ENCODE peak calls at places on chromosomes 5 and 9, in six cellular contexts. Y is T-helper 1 cell; A is A673; N is activated CD4-positive, alpha-beta T cell treated with anti-CD3 and anti-CD28 coated beads for 24 hours; P is AG04449; Q is astrocyte. E is an unnamed sample.
A peak's percentile ranks its signal among the peaks of the same experiment; 100 is the strongest.

GRCh38 chr5:176190886-176191755 is 47.1 kb upstream of the SIMC1 start:
- DNase-seq in Q (no peak), A (no peak), P (no peak), N (no peak), Y (no peak), E (no peak)

GRCh38 chr5:14261237-14261636 is 118.1 kb downstream of the TRIO start:
- DNase-seq in P (no peak), A (no peak), Q (no peak), Y (no peak), N (no peak), E (no peak)

GRCh38 chr5:87277279-87277835 is 9.7 kb downstream of the RASA1 start:
- DNase-seq in N (no peak), A (no peak), Q (no peak), Y (no peak), P (no peak), E (no peak)

GRCh38 chr5:131647078-131647769 is 12.2 kb upstream of the RAPGEF6 start:
- DNase-seq in Q (no peak), P (no peak), Y (no peak), N (no peak), A (no peak), E (no peak)

GRCh38 chr5:14859980-14860379 is 11.6 kb downstream of the ANKH start:
- DNase-seq in P (no peak), Q (no peak), Y (no peak), A (no peak), N (no peak), E (no peak)

GRCh38 chr5:93164690-93165089 is 416.3 kb downstream of the NR2F1-AS1 start:
- DNase-seq in Q (peak; percentile 69), Y (no peak), N (no peak), A (peak; percentile 7), P (no peak), E (no peak)

GRCh38 chr5:59592101-59592500 is 301.4 kb downstream of the PDE4D start:
- DNase-seq in A (no peak), Q (no peak), P (no peak), N (no peak), Y (no peak), E (no peak)

GRCh38 chr9:98129451-98129881 is 10.4 kb upstream of the TRIM14 start:
- DNase-seq in N (no peak), Q (no peak), Y (no peak), P (no peak), A (no peak), E (no peak)

GRCh38 chr5:40401965-40402364 is 277.8 kb upstream of the PTGER4 start:
- DNase-seq in Y (no peak), A (peak; percentile 24), P (no peak), Q (no peak), N (peak; percentile 56), E (no peak)

GRCh38 chr9:123637596-123637939 is 281.6 kb downstream of the CRB2 start:
- DNase-seq in A (no peak), Y (no peak), Q (peak; percentile 7), P (peak; percentile 31), N (no peak), E (no peak)

GRCh38 chr5:127596501-127596900 is 52.4 kb upstream of the CTXN3 start:
- DNase-seq in A (no peak), P (no peak), Y (no peak), Q (no peak), N (no peak), E (no peak)

GRCh38 chr5:126921471-126922091 is 108.8 kb downstream of the MARCHF3 start:
- DNase-seq in Y (no peak), A (no peak), P (no peak), N (no peak), Q (no peak), E (no peak)

GRCh38 chr5:97591781-97592180 is 408.7 kb upstream of the RIOK2 start:
- DNase-seq in A (no peak), P (no peak), N (no peak), Q (no peak), Y (no peak), E (no peak)

GRCh38 chr9:118829334-118829733 is 539.9 kb downstream of the BRINP1 start:
- DNase-seq in P (no peak), Q (peak; percentile 8), A (no peak), N (no peak), Y (no peak), E (no peak)

GRCh38 chr9:87898151-87898550 is 15.5 kb downstream of the SPATA31E1 start:
- DNase-seq in P (no peak), Y (no peak), N (no peak), Q (peak; percentile 59), A (peak; percentile 52), E (no peak)

GRCh38 chr9:129333613-129333960 is 155.5 kb upstream of the IER5L start:
- DNase-seq in P (no peak), A (no peak), Q (no peak), Y (no peak), N (no peak), E (no peak)

GRCh38 chr9:16310288-16311145 is 560.0 kb downstream of the BNC2 start:
- DNase-seq in A (no peak), Y (no peak), Q (no peak), N (no peak), P (no peak), E (no peak)

GRCh38 chr5:130471-131175 is 38.7 kb downstream of the PLEKHG4B start:
- DNase-seq in A (no peak), N (no peak), Q (peak; percentile 69), P (peak; percentile 50), Y (no peak), E (no peak)

GRCh38 chr5:150441813-150442698 is 7.5 kb downstream of the RPS14 start:
- DNase-seq in P (no peak), A (no peak), Y (no peak), Q (no peak), N (no peak), E (no peak)

GRCh38 chr9:87620727-87621322 is 105.1 kb upstream of the CTSL start:
- DNase-seq in N (no peak), A (no peak), Q (no peak), P (no peak), Y (no peak), E (no peak)

GRCh38 chr5:177071671-177072385 is 14.9 kb upstream of the FGFR4 start:
- DNase-seq in P (peak; percentile 42), A (peak; percentile 86), Q (peak; percentile 52), N (peak; percentile 64), Y (peak; percentile 21), E (peak; percentile 72)

GRCh38 chr5:173434270-173434669 is 106.1 kb upstream of the STC2 start:
- DNase-seq in P (no peak), Q (no peak), N (no peak), Y (no peak), A (no peak), E (no peak)

GRCh38 chr5:80125962-80126480 is 90.9 kb downstream of the THBS4 start:
- DNase-seq in N (peak; percentile 17), Q (peak; percentile 86), Y (no peak), A (no peak), P (peak; percentile 76), E (no peak)

GRCh38 chr5:58407042-58407709 is 52.7 kb downstream of the PLK2 start:
- DNase-seq in P (peak; percentile 51), Y (no peak), N (no peak), Q (peak; percentile 85), A (no peak), E (peak; percentile 24)

GRCh38 chr9:3924145-3924544 is 375.7 kb downstream of the GLIS3 start:
- DNase-seq in Y (no peak), Q (no peak), P (no peak), N (no peak), A (no peak), E (no peak)

GRCh38 chr9:26193237-26193636 is 515.0 kb upstream of the TUSC1 start:
- DNase-seq in N (no peak), Y (no peak), P (no peak), A (no peak), Q (no peak), E (no peak)

GRCh38 chr5:141649056-141649688 is 2.0 kb downstream of the FCHSD1 start:
- DNase-seq in N (no peak), Q (no peak), P (no peak), Y (no peak), A (no peak), E (no peak)

GRCh38 chr9:121584421-121584820 is 67.0 kb upstream of the DAB2IP start:
- DNase-seq in Q (no peak), Y (no peak), A (no peak), P (no peak), N (no peak), E (no peak)

GRCh38 chr5:141349917-141350619 is at the start of gene PCDHGB1:
- DNase-seq in Q (peak; percentile 41), A (peak; percentile 87), Y (no peak), N (no peak), P (no peak), E (peak; percentile 13)

GRCh38 chr9:128201441-128202369 is 1.5 kb upstream of the DNM1 start:
- DNase-seq in P (no peak), N (no peak), A (peak; percentile 74), Q (peak; percentile 79), Y (no peak), E (no peak)

GRCh38 chr5:172793577-172794488 is 22.8 kb upstream of the DUSP1 start:
- DNase-seq in P (no peak), A (no peak), Y (no peak), Q (peak; percentile 52), N (no peak), E (no peak)

GRCh38 chr9:128995791-128996190 is 32.3 kb downstream of the SH3GLB2 start:
- DNase-seq in Y (no peak), Q (peak; percentile 59), P (no peak), N (no peak), A (peak; percentile 32), E (no peak)

GRCh38 chr5:96049398-96050272 is 88.0 kb upstream of the ELL2 start:
- DNase-seq in Q (peak; percentile 89), Y (no peak), N (no peak), P (no peak), A (no peak), E (peak; percentile 53)

GRCh38 chr5:63094730-63095129 is 516.1 kb downstream of the LRRC70 start:
- DNase-seq in A (no peak), P (no peak), N (no peak), Q (no peak), Y (no peak), E (no peak)

GRCh38 chr5:73945505-73945904 is 319.5 kb downstream of the ARHGEF28 start:
- DNase-seq in A (peak; percentile 40), P (no peak), Y (no peak), Q (no peak), N (peak; percentile 12), E (no peak)

GRCh38 chr5:138979684-138980275 is 104.6 kb upstream of the LRRTM2 start:
- DNase-seq in Y (no peak), A (no peak), N (no peak), Q (peak; percentile 8), P (no peak), E (no peak)

GRCh38 chr5:82365744-82366228 is 87.6 kb upstream of the RPS23 start:
- DNase-seq in Y (no peak), A (no peak), Q (peak; percentile 85), N (peak; percentile 38), P (no peak), E (no peak)

GRCh38 chr9:106616946-106617345 is 246.0 kb upstream of the ZNF462 start:
- DNase-seq in Y (no peak), P (no peak), Q (no peak), N (no peak), A (no peak), E (no peak)

E was measured in amniotic stem cell.